ENCODE peak calls at places on chromosomes 3 and 15, in four cellular contexts. Q is bronchial epithelial cell, Y is WTC11, A is DND-41. I is an unnamed sample.

GRCh38 chr3:55521086-55522060 is 34.3 kb upstream of the WNT5A start:
- DNase-seq in Y (no peak), A (peak; percentile 22), Q (peak; percentile 14), I (no peak)

GRCh38 chr3:171068658-171069057 is 42.1 kb upstream of the SLC2A2 start:
- DNase-seq in A (no peak), Y (no peak), Q (no peak), I (no peak)

GRCh38 chr3:165491487-165491886 is 295.3 kb upstream of the SLITRK3 start:
- DNase-seq in Q (no peak), A (no peak), Y (no peak), I (no peak)

GRCh38 chr3:43319794-43320193 is 33.5 kb downstream of the SNRK start:
- DNase-seq in A (no peak), Q (no peak), Y (no peak), I (no peak)

GRCh38 chr15:28049594-28049993 is 49.5 kb downstream of the OCA2 start:
- DNase-seq in Y (no peak), A (no peak), Q (no peak), I (no peak)

GRCh38 chr3:57391767-57392166 is 99.3 kb upstream of the ASB14 start:
- DNase-seq in A (no peak), Y (no peak), Q (no peak), I (no peak)

GRCh38 chr3:177673105-177673804 is 476.0 kb upstream of the TBL1XR1 start:
- DNase-seq in Q (peak; percentile 66), A (no peak), Y (no peak), I (no peak)

GRCh38 chr15:89627256-89627970 is 27.9 kb downstream of the KIF7 start:
- DNase-seq in Q (no peak), Y (no peak), A (no peak), I (no peak)

GRCh38 chr15:90839187-90840071 is 29.0 kb upstream of the FURIN start:
- DNase-seq in A (no peak), Y (peak; percentile 72), Q (peak; percentile 77), I (no peak)

GRCh38 chr3:13277860-13278531 is 142.1 kb downstream of the NUP210 start:
- DNase-seq in Y (no peak), A (no peak), Q (peak; percentile 31), I (peak; percentile 44)

GRCh38 chr3:134650431-134651346 is at the start of gene KY:
- DNase-seq in A (no peak), Y (peak; percentile 69), Q (peak; percentile 22), I (peak; percentile 17)

GRCh38 chr3:24545917-24546316 is 51.3 kb upstream of the THRB start:
- DNase-seq in A (no peak), Y (no peak), Q (no peak), I (no peak)

GRCh38 chr3:24551626-24552025 is 57.0 kb upstream of the THRB start:
- DNase-seq in Y (no peak), Q (no peak), A (no peak), I (no peak)

GRCh38 chr3:24548278-24548677 is 53.6 kb upstream of the THRB start:
- DNase-seq in Q (peak; percentile 12), A (no peak), Y (no peak), I (no peak)

GRCh38 chr3:24550588-24550987 is 55.9 kb upstream of the THRB start:
- DNase-seq in A (no peak), Q (peak; percentile 40), Y (no peak), I (no peak)
- TF ChIP-seq CTCF in A (no peak), Q (no peak), Y (no peak), I (no peak)

GRCh38 chr3:182349951-182350350 is 443.4 kb upstream of the ATP11B start:
- DNase-seq in Y (no peak), Q (peak; percentile 15), A (no peak), I (no peak)
- TF ChIP-seq CTCF in Y (no peak), Q (no peak), A (no peak), I (no peak)

GRCh38 chr3:185152433-185153169 is at the start of gene C3orf70:
- DNase-seq in Y (peak; percentile 55), A (no peak), Q (peak; percentile 7), I (peak; percentile 42)
- TF ChIP-seq CTCF in Y (no peak), A (no peak), Q (no peak), I (no peak)

GRCh38 chr3:63795438-63795837 is 23.7 kb upstream of the C3orf49 start:
- DNase-seq in Q (peak; percentile 11), A (no peak), Y (no peak), I (no peak)

GRCh38 chr3:63791974-63792373 is 27.1 kb upstream of the C3orf49 start:
- DNase-seq in Q (peak; percentile 78), A (no peak), Y (no peak), I (no peak)
- TF ChIP-seq CTCF in Q (peak; percentile 46), A (peak; percentile 29), Y (no peak), I (no peak)

DNA sequence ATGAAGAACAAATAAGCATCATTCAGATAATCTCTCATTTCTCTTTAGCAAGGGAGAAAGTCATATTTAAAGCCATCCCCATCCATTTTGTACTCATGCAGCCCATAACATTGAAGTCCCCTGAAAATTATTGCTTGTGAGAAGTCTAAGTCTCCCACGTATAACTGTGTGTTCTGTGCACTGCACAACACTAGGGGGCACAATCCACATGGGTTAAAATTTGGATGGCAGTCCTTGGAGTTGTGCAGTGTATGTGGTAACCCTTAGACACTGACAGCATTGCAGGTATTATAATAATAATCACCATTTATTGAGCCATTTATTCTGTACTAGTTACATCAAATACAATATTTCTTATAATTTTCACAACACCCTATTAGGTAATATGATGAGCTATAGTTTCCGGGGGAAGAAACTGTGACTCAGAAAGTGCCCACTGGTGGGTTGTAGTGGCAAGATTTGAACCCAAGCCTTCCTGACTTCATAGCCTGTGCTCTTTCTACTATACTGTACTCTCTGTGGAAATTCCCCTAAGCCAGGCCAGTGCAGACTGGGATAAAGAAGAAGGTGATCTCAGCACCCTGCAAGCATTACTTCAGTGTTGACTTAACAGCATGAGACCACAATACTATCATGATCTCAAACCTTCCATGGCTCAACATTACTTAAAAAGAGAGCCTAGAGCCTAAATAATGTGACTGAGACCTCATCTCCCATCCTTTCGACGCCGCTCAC is 15.7 kb downstream of the KCNAB1 start:
- DNase-seq in Y (peak; percentile 32), Q (no peak), A (peak; percentile 35), I (peak; percentile 26)
- TF ChIP-seq CTCF in Y (peak; percentile 47), Q (peak; percentile 4), A (peak; percentile 68), I (peak; percentile 35)

DNA sequence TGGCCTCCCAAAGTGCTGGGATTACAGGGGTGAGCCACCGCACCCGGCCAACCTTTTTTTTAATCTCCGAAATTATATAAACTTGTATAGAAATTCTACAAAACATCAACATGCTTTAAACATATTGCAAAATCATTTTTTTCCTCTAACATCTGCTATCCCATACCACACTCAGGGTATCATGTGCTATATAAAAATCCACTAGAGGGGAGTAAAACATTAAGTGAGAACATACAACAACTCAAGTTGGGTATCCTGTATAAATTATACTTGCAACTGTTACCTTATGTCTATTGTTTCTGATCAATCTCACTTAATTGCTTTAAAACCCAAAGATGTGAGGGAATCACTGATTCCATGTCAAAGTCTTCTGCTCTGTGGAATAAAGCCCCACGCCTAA is 71.9 kb upstream of the FBN1 start:
- DNase-seq in Y (no peak), A (no peak), Q (peak; percentile 26), I (no peak)
- TF ChIP-seq CTCF in Y (no peak), A (no peak), Q (no peak), I (no peak)

DNA sequence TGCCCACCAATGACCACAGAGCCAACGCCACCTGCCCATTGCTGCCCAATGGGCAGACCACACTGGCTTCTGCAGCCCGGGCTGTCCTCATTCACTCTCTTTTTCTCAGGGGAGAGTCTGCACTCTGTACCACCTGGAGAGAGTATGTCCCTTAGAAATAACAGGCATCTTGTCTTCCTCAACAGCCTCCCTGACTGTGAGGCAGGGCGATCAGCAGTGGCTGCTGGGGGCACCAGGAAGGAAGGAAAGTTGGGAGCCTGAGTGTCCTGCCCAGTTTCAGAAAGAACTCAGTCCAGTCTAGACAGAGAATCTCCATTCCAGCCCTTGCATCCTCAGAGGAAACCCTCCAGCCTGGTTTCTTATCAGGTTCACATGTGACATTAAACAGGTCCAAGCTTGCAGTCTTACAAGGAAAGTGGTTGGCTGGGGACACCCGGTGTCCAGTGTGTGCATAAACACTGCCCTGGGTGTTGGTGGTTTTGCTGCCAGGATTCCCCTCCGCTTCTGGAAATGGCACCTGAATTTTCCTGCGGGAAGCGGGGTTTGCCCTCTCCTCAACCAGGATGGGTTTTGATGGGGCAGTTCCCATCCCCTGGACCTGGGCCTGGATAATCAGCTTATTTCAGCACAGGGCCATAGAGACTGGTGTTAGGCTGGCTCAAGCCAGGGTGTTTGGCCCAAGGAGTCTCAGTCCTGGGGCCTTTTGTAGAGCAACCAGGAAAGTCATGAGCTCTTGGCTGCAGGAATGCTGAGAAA is 37.1 kb downstream of the SSUH2 start:
- DNase-seq in A (no peak), Q (peak; percentile 78), Y (peak; percentile 46), I (no peak)
- TF ChIP-seq CTCF in A (no peak), Q (peak; percentile 78), Y (peak; percentile 43), I (no peak)

GRCh38 chr15:99409097-99409473 is 156.7 kb upstream of the MEF2A start:
- DNase-seq in A (no peak), Q (peak; percentile 63), Y (peak; percentile 65), I (peak; percentile 51)
- TF ChIP-seq CTCF in A (peak; percentile 54), Q (peak; percentile 94), Y (peak; percentile 13), I (no peak)

DNA sequence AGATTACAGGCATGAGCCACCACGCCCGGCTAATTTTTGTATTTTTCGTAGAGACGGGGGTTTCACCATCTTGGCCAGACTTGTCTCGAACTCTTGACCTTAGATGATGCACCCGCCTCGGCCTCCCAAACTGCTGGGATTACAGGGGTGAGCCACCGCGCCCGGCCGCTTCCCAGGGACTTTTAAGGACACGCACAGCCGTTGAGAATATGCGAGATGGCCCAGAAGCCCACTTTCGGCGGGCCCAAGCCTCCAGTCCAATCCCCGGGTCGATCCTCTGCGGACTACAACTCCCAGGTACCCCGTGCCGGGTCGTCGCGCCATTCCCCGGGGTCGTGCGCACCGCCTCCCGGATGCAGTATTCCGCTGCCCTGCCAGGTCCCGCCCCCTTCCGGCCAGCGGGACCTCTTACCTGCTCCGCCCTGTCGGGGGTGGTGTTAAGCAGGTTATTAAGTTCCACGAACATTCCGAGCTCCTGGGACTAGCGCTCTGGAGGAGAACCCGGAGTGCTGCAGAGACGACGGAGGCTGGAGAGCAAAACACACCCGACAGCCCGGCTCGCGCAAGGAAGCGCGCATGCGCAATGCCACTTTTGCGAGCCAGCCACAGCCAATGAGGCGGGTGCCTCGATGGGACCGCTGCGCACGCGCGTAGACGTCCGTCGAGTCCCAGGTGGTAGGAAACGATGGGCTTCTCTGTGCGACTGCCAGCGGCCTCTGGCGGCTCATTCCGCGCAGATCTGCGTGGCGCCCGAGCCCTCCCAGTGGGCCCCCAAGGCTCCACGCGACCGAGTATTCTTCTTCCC is at the start of gene ELP6:
- DNase-seq in Q (peak; percentile 85), A (peak; percentile 98), Y (peak; percentile 98), I (peak; percentile 98)
- TF ChIP-seq CTCF in Q (peak; percentile 73), A (peak; percentile 75), Y (no peak), I (peak; percentile 53)

GRCh38 chr3:112298781-112299180 is 4.8 kb upstream of the SLC9C1 start:
- DNase-seq in Q (no peak), A (no peak), Y (no peak), I (no peak)

GRCh38 chr3:112297714-112298113 is 3.7 kb upstream of the SLC9C1 start:
- DNase-seq in A (no peak), Y (no peak), Q (no peak), I (no peak)

GRCh38 chr3:112289011-112289410 is 5.0 kb downstream of the SLC9C1 start:
- DNase-seq in Y (no peak), Q (no peak), A (no peak), I (no peak)

GRCh38 chr3:112293368-112294321 is at the start of gene SLC9C1:
- DNase-seq in A (peak; percentile 15), Q (peak; percentile 75), Y (peak; percentile 34), I (peak; percentile 57)
- TF ChIP-seq CTCF in A (peak; percentile 65), Q (peak; percentile 64), Y (peak; percentile 15), I (peak; percentile 54)

I was measured in activated CD8-positive, alpha-beta T cell treated with anti-CD3 and anti-CD28 coated beads for 36 hours.